ENCODE peak calls at places on chromosomes 13 and 19, in five cellular contexts. E is Kasumi-1, Z is tibial nerve, B is nucleus accumbens, X is fibroblast of the conjunctiva. R is an unnamed sample.
A peak's percentile ranks its signal among the peaks of the same experiment; 100 is the strongest.

GRCh38 chr13:94192576-94192975 is 286.9 kb downstream of the DCT start:
- DNase-seq in Z (no peak), E (peak; percentile 15), X (peak; percentile 14), B (no peak), R (peak; percentile 26)

GRCh38 chr19:47848425-47848824 is 10.6 kb upstream of the TPRX2 start:
- DNase-seq in E (no peak), X (no peak), B (no peak), Z (no peak), R (no peak)

GRCh38 chr13:24616514-24616913 is 63.7 kb upstream of the ATP12A start:
- DNase-seq in X (no peak), B (no peak), E (no peak), Z (no peak), R (no peak)

GRCh38 chr19:15437355-15438123 is 12.2 kb downstream of the WIZ start:
- DNase-seq in Z (no peak), E (no peak), X (no peak), B (no peak), R (no peak)

GRCh38 chr19:4493104-4493928 is 21.2 kb downstream of the HDGFL2 start:
- DNase-seq in Z (no peak), E (no peak), B (no peak), X (no peak), R (no peak)

GRCh38 chr13:90455861-90456260 is 891.6 kb upstream of the MIR17HG start:
- DNase-seq in X (no peak), E (no peak), Z (no peak), B (no peak), R (no peak)

GRCh38 chr13:26320766-26321165 is 66.8 kb downstream of the CDK8 start:
- DNase-seq in Z (no peak), X (no peak), E (no peak), B (no peak), R (no peak)

GRCh38 chr13:95714142-95714832 is 37.3 kb downstream of the DNAJC3 start:
- DNase-seq in X (no peak), Z (no peak), B (no peak), E (no peak), R (peak; percentile 89)

GRCh38 chr19:5637971-5638370 is 15.1 kb downstream of the SAFB start:
- DNase-seq in E (no peak), X (no peak), Z (no peak), B (no peak), R (no peak)

GRCh38 chr19:37505958-37506386 is 767 bp upstream of the ZNF793 start:
- DNase-seq in E (no peak), Z (no peak), B (no peak), X (no peak), R (no peak)

GRCh38 chr13:111344471-111345191 is 24.2 kb downstream of the TEX29 start:
- DNase-seq in E (no peak), Z (no peak), X (peak; percentile 43), B (no peak), R (no peak)

GRCh38 chr13:78632956-78633355 is 26.0 kb downstream of the OBI1 start:
- DNase-seq in Z (no peak), B (no peak), X (no peak), E (no peak), R (no peak)

GRCh38 chr19:2883686-2884439 is 16.7 kb downstream of the ZNF556 start:
- DNase-seq in X (no peak), E (no peak), Z (no peak), B (no peak), R (no peak)

GRCh38 chr13:99577934-99578917 is 77.0 kb downstream of the TM9SF2 start:
- DNase-seq in B (no peak), X (no peak), E (peak; percentile 15), Z (no peak), R (peak; percentile 20)

GRCh38 chr19:3725640-3726310 is 17.6 kb downstream of the TJP3 start:
- DNase-seq in X (no peak), Z (no peak), E (no peak), B (no peak), R (no peak)

GRCh38 chr13:79772811-79773210 is 291.9 kb downstream of the NDFIP2 start:
- DNase-seq in E (no peak), B (no peak), Z (no peak), X (no peak), R (no peak)

GRCh38 chr19:47660435-47660832 is 51.5 kb downstream of the BICRA start:
- DNase-seq in X (no peak), B (no peak), Z (no peak), E (no peak), R (no peak)

GRCh38 chr13:30866692-30867669 is 39.1 kb upstream of the MEDAG start:
- DNase-seq in E (no peak), Z (no peak), X (no peak), B (no peak), R (no peak)

R was measured in AML-193.